ENCODE peak calls at places on chromosomes 13 and 19, in seven cellular contexts. G is PC-3, F is GM23338, N is hepatocyte, U is PC-9, L is HCT116, Y is MM.1S. T is an unnamed sample.

GRCh38 chr19:49327878-49328544 is 3.0 kb upstream of the SLC6A16 start:
- DNase-seq in U (no peak), L (peak; percentile 19), F (peak; percentile 85), G (peak; percentile 58), Y (peak; percentile 58), N (no peak), T (peak; percentile 67)

GRCh38 chr13:25187596-25187995 is 15.5 kb upstream of the AMER2 start:
- DNase-seq in N (no peak), Y (no peak), U (no peak), L (no peak), G (no peak), F (no peak), T (no peak)

GRCh38 chr19:6181119-6181518 is 45.7 kb downstream of the ACSBG2 start:
- DNase-seq in F (no peak), L (no peak), G (no peak), Y (no peak), U (no peak), N (no peak), T (no peak)

GRCh38 chr13:37934339-37935191 is 65.0 kb upstream of the TRPC4 start:
- DNase-seq in Y (no peak), L (no peak), U (no peak), G (no peak), N (no peak), F (peak; percentile 44), T (no peak)

GRCh38 chr13:112345826-112346172 is 30.4 kb upstream of the SPACA7 start:
- DNase-seq in U (no peak), G (no peak), L (no peak), Y (no peak), F (no peak), N (no peak), T (no peak)

GRCh38 chr19:8988204-8988603 is 22.0 kb downstream of the MUC16 start:
- DNase-seq in G (peak; percentile 85), Y (no peak), F (peak; percentile 78), N (no peak), L (peak; percentile 13), U (no peak), T (no peak)

GRCh38 chr13:97653741-97654140 is 219.8 kb downstream of the RAP2A start:
- DNase-seq in L (no peak), F (no peak), G (peak; percentile 16), Y (no peak), N (peak; percentile 35), U (no peak), T (peak; percentile 45)

GRCh38 chr19:1410136-1410786 is 2.9 kb downstream of the DAZAP1 start:
- DNase-seq in Y (no peak), L (no peak), N (no peak), G (peak; percentile 18), F (no peak), U (no peak), T (peak; percentile 39)

GRCh38 chr13:57044910-57045309 is 95.8 kb upstream of the PRR20A start:
- DNase-seq in U (no peak), Y (no peak), L (no peak), G (no peak), N (no peak), F (no peak), T (no peak)

GRCh38 chr13:99218969-99219368 is 18.3 kb downstream of the UBAC2 start:
- DNase-seq in F (no peak), L (no peak), U (no peak), Y (no peak), N (no peak), G (no peak), T (no peak)

GRCh38 chr13:114063545-114064515 is 68.6 kb downstream of the RASA3 start:
- DNase-seq in Y (peak; percentile 37), G (peak; percentile 22), U (peak; percentile 20), L (no peak), F (no peak), N (no peak), T (peak; percentile 89)

GRCh38 chr13:99144306-99144705 is 56.3 kb upstream of the UBAC2 start:
- DNase-seq in N (no peak), U (no peak), Y (peak; percentile 83), L (no peak), G (no peak), F (no peak), T (no peak)

GRCh38 chr19:5567360-5567970 is at the start of gene TINCR:
- DNase-seq in U (no peak), Y (no peak), F (peak; percentile 83), N (peak; percentile 56), L (no peak), G (no peak), T (no peak)

GRCh38 chr13:79703772-79704171 is 222.8 kb downstream of the NDFIP2 start:
- DNase-seq in U (no peak), G (no peak), F (no peak), N (no peak), Y (peak; percentile 69), L (no peak), T (no peak)

DNA sequence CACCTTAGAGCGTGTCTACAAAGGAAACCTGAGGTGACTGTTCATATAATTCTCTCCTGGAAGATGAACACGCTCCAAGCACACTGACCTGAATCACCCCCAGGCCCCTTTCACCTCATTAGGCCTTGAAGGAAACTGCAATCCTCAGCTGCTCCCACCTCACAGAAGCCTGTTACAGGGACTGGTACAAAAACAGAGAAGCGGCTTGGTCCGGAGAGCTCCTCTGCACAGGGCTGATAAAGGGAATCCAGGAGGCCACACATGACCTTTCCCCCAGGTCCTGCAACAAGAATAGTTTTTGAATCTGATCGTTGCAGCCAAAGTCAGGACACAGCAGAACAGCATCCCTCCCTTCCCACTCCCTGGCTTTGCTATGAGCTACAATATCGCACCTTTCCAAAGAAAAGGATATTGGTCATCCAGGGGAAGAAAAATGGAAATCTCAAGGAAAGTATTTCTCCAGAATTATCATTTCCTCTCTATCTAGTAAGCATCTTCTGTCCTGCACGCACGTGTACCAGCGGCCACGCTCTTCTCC is 666.7 kb downstream of the UQCRFS1 start:
- DNase-seq in N (no peak), Y (no peak), G (no peak), L (no peak), U (no peak), F (no peak), T (no peak)
- H3K9me2 ChIP-seq in N (no peaks in the 10 kb centered on the region), Y (no peaks in the 10 kb centered on the region), G (no peaks in the 10 kb centered on the region), L (no peaks in the 10 kb centered on the region), U (no peaks in the 10 kb centered on the region), F (no peaks in the 10 kb centered on the region), T (no peaks in the 10 kb centered on the region)

DNA sequence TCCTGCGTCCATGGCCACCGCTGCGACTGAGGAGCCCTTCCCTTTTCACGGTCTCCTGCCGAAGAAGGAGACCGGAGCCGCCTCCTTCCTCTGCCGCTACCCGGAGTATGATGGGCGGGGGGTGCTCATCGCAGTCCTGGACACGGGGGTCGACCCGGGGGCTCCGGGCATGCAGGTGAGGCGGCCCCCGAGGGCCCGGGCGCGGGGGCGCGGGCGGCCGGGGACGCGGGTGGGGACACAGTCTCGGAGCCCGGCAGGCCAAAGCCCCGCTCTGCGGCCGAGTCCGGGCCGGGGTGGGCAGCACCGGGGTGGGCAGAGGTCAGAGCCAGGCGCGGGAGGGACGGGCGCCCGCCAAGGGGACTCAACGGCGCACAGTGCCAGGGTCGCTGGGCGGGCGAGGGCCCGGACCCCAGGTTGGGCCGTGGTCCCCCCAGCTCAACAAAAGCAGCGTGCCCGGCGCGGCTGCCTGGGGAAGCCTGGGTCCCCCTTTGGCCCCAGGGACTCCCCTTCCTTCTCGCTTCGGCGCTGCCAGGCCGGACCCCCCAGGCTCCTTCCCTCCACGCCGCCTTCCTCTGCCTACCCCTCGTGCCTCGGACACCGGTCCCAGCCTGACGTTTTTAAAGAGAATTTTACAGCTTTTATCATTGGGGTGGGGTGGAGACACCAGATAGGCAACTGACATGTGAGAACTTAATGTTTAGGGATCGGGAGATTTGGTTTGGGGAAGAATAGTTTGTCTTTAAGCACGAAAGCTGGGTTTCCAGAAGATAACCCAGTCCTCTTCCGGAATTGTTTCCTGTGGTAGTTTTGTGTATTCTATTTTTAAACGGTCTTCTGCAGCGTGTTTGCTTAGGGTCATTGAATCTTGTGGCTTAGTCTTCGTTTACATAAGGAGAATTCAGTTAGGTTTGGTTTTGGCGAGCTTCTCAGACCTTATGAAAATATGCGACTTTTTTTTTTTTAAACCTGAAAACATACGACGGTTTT is 536 bp downstream of the TPP2 start:
- DNase-seq in F (peak; percentile 31), L (no peak), Y (peak; percentile 57), U (peak; percentile 6), N (peak; percentile 34), G (peak; percentile 34), T (peak; percentile 52)
- H3K4me1 ChIP-seq in F (peaks cover 59% of the 10 kb centered on the region), L (peaks cover 20% of the 10 kb centered on the region), Y (peaks cover 40% of the 10 kb centered on the region), U (peaks cover 35% of the 10 kb centered on the region), N (peaks cover 19% of the 10 kb centered on the region), G (peaks cover 16% of the 10 kb centered on the region), T (peaks cover 16% of the 10 kb centered on the region)

DNA sequence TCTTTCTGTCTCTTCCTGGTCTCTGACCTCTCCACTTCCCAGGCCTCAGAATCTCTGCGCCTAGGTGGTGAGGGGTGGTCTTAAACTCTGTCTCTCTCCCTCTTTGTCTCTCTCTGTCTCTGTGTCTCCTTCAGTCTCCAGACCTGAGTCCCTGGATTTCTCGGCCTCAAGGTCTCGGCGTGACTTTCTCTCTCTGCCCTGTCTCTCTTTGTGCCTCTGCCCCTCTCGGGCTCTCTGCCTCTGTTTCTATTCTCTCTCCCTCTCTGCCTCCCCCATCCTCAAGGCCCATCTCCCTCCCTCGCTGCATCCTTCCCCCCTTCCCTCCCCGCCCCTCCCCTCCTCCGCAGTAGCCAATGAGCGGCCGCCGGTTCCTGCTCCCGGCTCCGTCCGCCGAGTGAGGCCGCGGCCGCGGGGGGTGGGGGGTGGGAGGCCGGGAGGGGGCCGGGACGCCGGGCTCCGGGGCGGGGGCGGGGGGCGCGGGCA is at the start of gene CACNG7:
- DNase-seq in N (no peak), G (no peak), Y (no peak), U (no peak), F (peak; percentile 83), L (no peak), T (no peak)
- TF ChIP-seq EZH2 in N (no peak), G (no peak), Y (no peak), U (no peak), F (no peak), L (no peak), T (no peak)

DNA sequence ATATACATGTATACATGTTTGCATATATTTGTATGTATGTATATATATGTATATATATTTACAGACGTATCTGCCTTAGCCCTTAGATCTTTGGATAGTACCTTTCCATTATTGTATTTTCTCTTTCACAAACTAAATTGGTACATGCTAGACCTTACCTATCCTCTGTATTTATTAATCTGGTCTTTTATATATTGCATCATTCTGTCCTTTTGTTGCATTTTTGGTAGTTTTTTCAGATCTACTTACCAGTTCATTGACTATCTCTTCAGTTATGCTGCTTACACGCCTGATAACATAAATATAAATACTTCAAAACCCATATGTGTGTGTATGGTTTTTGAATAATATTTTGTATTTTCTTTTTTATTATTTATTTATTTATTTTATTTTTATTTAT is 11.7 kb downstream of the ZNF613 start:
- DNase-seq in U (no peak), N (no peak), F (no peak), G (no peak), L (no peak), Y (no peak), T (no peak)
- H3K9me2 ChIP-seq in U (no peaks in the 10 kb centered on the region), N (no peaks in the 10 kb centered on the region), F (peaks cover 6% of the 10 kb centered on the region), G (no peaks in the 10 kb centered on the region), L (no peaks in the 10 kb centered on the region), Y (no peaks in the 10 kb centered on the region), T (no peaks in the 10 kb centered on the region)

GRCh38 chr19:4055209-4055552 is 11.5 kb downstream of the ZBTB7A start:
- DNase-seq in L (no peak), G (no peak), F (no peak), Y (no peak), N (no peak), U (no peak), T (no peak)
- H3K4me1 ChIP-seq in L (peaks cover 26% of the 10 kb centered on the region), G (peaks cover 39% of the 10 kb centered on the region), F (peaks cover under 1% of the 10 kb centered on the region), Y (no peaks in the 10 kb centered on the region), N (peaks cover 41% of the 10 kb centered on the region), U (peaks cover 52% of the 10 kb centered on the region), T (peaks cover 40% of the 10 kb centered on the region)

GRCh38 chr19:39264306-39265290 is 3.6 kb upstream of the IFNL2 start:
- DNase-seq in G (no peak), L (no peak), Y (no peak), F (peak; percentile 67), U (no peak), N (peak; percentile 49), T (peak; percentile 34)
- TF ChIP-seq EZH2 in G (no peak), L (no peak), Y (no peak), F (peak; percentile 77), U (no peak), N (peak; percentile 57), T (peak; percentile 42)

T was measured in GM23248.